ENCODE peak calls at places on chromosomes 5 and 9, in five cellular contexts. One of them, this sample, is unnamed.

GRCh38 chr9:16175461-16175860 is 622.6 kb downstream of the CCDC171 start:
- DNase-seq in HCT116: no peak
- DNase-seq in body of pancreas: no peak
- DNase-seq in PC-3: peak
- DNase-seq in uterus: no peak
- DNase-seq in this sample: no peak

GRCh38 chr9:99762470-99762869 is 59.2 kb upstream of the NR4A3 start:
- DNase-seq in PC-3: no peak
- DNase-seq in uterus: no peak
- DNase-seq in HCT116: no peak
- DNase-seq in body of pancreas: no peak
- DNase-seq in this sample: no peak

GRCh38 chr9:126684965-126685465 is 71.3 kb downstream of the LMX1B start:
- DNase-seq in PC-3: no peak
- DNase-seq in body of pancreas: no peak
- DNase-seq in uterus: no peak
- DNase-seq in HCT116: no peak
- DNase-seq in this sample: no peak

GRCh38 chr9:89036383-89036782 is 45.1 kb downstream of the S1PR3 start:
- DNase-seq in PC-3: no peak
- DNase-seq in body of pancreas: no peak
- DNase-seq in uterus: no peak
- DNase-seq in HCT116: no peak
- DNase-seq in this sample: peak

GRCh38 chr5:157308826-157309465 is 43.0 kb downstream of the CYFIP2 start:
- DNase-seq in body of pancreas: no peak
- DNase-seq in uterus: no peak
- DNase-seq in HCT116: no peak
- DNase-seq in PC-3: peak
- DNase-seq in this sample: peak

GRCh38 chr9:98870782-98871455 is 63.4 kb downstream of the GALNT12 start:
- DNase-seq in PC-3: no peak
- DNase-seq in body of pancreas: no peak
- DNase-seq in uterus: no peak
- DNase-seq in HCT116: no peak
- DNase-seq in this sample: no peak

GRCh38 chr5:158525663-158526062 is 574.1 kb downstream of the EBF1 start:
- DNase-seq in PC-3: no peak
- DNase-seq in body of pancreas: no peak
- DNase-seq in uterus: no peak
- DNase-seq in HCT116: no peak
- DNase-seq in this sample: no peak

GRCh38 chr5:90802695-90803317 is 244.2 kb downstream of the ADGRV1 start:
- DNase-seq in uterus: no peak
- DNase-seq in HCT116: peak
- DNase-seq in body of pancreas: peak
- DNase-seq in PC-3: peak
- DNase-seq in this sample: peak

GRCh38 chr5:150599917-150600511 is 40.4 kb upstream of the SYNPO start:
- DNase-seq in uterus: peak
- DNase-seq in PC-3: peak
- DNase-seq in body of pancreas: peak
- DNase-seq in HCT116: no peak
- DNase-seq in this sample: peak

GRCh38 chr9:134490446-134490845 is 151.2 kb upstream of the COL5A1 start:
- DNase-seq in body of pancreas: no peak
- DNase-seq in PC-3: no peak
- DNase-seq in HCT116: no peak
- DNase-seq in uterus: no peak
- DNase-seq in this sample: no peak

GRCh38 chr5:166262395-166262794 is 2029.0 kb upstream of the WWC1 start:
- DNase-seq in PC-3: no peak
- DNase-seq in uterus: no peak
- DNase-seq in body of pancreas: no peak
- DNase-seq in HCT116: no peak
- DNase-seq in this sample: no peak

GRCh38 chr5:107933326-107933725 is 262.6 kb upstream of the EFNA5 start:
- DNase-seq in uterus: no peak
- DNase-seq in PC-3: no peak
- DNase-seq in body of pancreas: no peak
- DNase-seq in HCT116: no peak
- DNase-seq in this sample: no peak

GRCh38 chr5:134874831-134875655 is 872 bp downstream of the TXNDC15 start:
- DNase-seq in uterus: peak
- DNase-seq in body of pancreas: peak
- DNase-seq in HCT116: no peak
- DNase-seq in PC-3: peak
- DNase-seq in this sample: peak

GRCh38 chr9:112050544-112051475 is 124.3 kb downstream of the SUSD1 start:
- DNase-seq in uterus: peak
- DNase-seq in HCT116: no peak
- DNase-seq in body of pancreas: peak
- DNase-seq in PC-3: peak
- DNase-seq in this sample: peak

GRCh38 chr9:131530546-131530929 is 525 bp downstream of the UCK1 start:
- DNase-seq in PC-3: peak
- DNase-seq in uterus: peak
- DNase-seq in body of pancreas: peak
- DNase-seq in HCT116: no peak
- DNase-seq in this sample: peak

GRCh38 chr9:90003046-90003355 is 398.2 kb downstream of the GADD45G start:
- DNase-seq in uterus: no peak
- DNase-seq in PC-3: no peak
- DNase-seq in body of pancreas: peak
- DNase-seq in HCT116: no peak
- DNase-seq in this sample: no peak

GRCh38 chr5:32710335-32710858 is 724 bp upstream of the NPR3 start:
- DNase-seq in body of pancreas: peak
- DNase-seq in HCT116: no peak
- DNase-seq in PC-3: peak
- DNase-seq in uterus: peak
- DNase-seq in this sample: no peak

GRCh38 chr9:134960701-134961181 is 43.0 kb upstream of the FCN1 start:
- DNase-seq in body of pancreas: no peak
- DNase-seq in uterus: no peak
- DNase-seq in PC-3: no peak
- DNase-seq in HCT116: no peak
- DNase-seq in this sample: no peak

GRCh38 chr5:109329296-109330252 is 80.2 kb downstream of the PJA2 start:
- DNase-seq in HCT116: no peak
- DNase-seq in body of pancreas: no peak
- DNase-seq in uterus: no peak
- DNase-seq in PC-3: peak
- DNase-seq in this sample: peak

GRCh38 chr5:3481175-3481574 is 114.5 kb upstream of the IRX1 start:
- DNase-seq in uterus: no peak
- DNase-seq in HCT116: no peak
- DNase-seq in PC-3: no peak
- DNase-seq in body of pancreas: no peak
- DNase-seq in this sample: no peak

GRCh38 chr5:116478461-116478860 is 96.2 kb downstream of the SEMA6A start:
- DNase-seq in uterus: no peak
- DNase-seq in body of pancreas: no peak
- DNase-seq in HCT116: no peak
- DNase-seq in PC-3: no peak
- DNase-seq in this sample: no peak

GRCh38 chr9:96522371-96522770 is 72.4 kb downstream of the HABP4 start:
- DNase-seq in PC-3: no peak
- DNase-seq in body of pancreas: no peak
- DNase-seq in uterus: no peak
- DNase-seq in HCT116: no peak
- DNase-seq in this sample: no peak

GRCh38 chr9:121499427-121500164 is at the start of gene GGTA1:
- DNase-seq in body of pancreas: peak
- DNase-seq in HCT116: no peak
- DNase-seq in uterus: peak
- DNase-seq in PC-3: peak
- DNase-seq in this sample: peak

GRCh38 chr5:96125335-96125891 is 163.8 kb upstream of the ELL2 start:
- DNase-seq in body of pancreas: no peak
- DNase-seq in PC-3: no peak
- DNase-seq in uterus: no peak
- DNase-seq in HCT116: no peak
- DNase-seq in this sample: no peak

GRCh38 chr5:98714710-98715109 is 58.8 kb upstream of the RGMB start:
- DNase-seq in PC-3: no peak
- DNase-seq in HCT116: no peak
- DNase-seq in uterus: no peak
- DNase-seq in body of pancreas: no peak
- DNase-seq in this sample: no peak

GRCh38 chr5:98713856-98714255 is 59.6 kb upstream of the RGMB start:
- DNase-seq in PC-3: no peak
- DNase-seq in uterus: no peak
- DNase-seq in body of pancreas: no peak
- DNase-seq in HCT116: no peak
- DNase-seq in this sample: no peak

GRCh38 chr5:98709681-98710080 is 63.8 kb upstream of the RGMB start:
- DNase-seq in PC-3: no peak
- DNase-seq in uterus: no peak
- DNase-seq in HCT116: no peak
- DNase-seq in body of pancreas: no peak
- DNase-seq in this sample: no peak

DNA sequence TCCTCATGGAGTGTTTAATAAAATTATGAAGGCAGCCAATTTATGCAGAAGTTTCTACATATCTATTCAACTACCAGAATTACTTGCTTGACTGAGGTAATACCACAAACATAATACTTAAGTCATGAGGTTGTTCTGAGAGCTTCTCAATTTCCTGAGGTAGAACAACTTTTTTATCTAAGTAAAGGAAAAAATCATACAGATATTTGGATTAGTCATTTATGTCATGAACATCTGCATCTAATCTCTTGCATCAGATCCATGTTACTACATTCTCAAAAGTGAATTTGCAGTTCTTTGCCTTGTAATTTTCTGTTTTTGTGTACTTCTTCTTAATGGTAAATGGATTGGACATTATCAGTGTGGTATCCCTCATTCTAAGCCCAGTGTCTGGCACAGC is 60.4 kb upstream of the RGMB start:
- DNase-seq in HCT116: no peak
- DNase-seq in uterus: no peak
- DNase-seq in body of pancreas: no peak
- DNase-seq in PC-3: no peak
- DNase-seq in this sample: no peak
- TF ChIP-seq CTCF in HCT116: no peak
- TF ChIP-seq CTCF in uterus: no peak
- TF ChIP-seq CTCF in body of pancreas: no peak
- TF ChIP-seq CTCF in PC-3: no peak
- TF ChIP-seq CTCF in this sample: no peak

GRCh38 chr9:33080534-33080933 is 4.1 kb upstream of the SMU1 start:
- DNase-seq in PC-3: no peak
- DNase-seq in uterus: no peak
- DNase-seq in HCT116: no peak
- DNase-seq in body of pancreas: no peak
- DNase-seq in this sample: no peak
- H3K4me3 ChIP-seq in PC-3: no peak
- H3K4me3 ChIP-seq in uterus: no peak
- H3K4me3 ChIP-seq in HCT116: no peak
- H3K4me3 ChIP-seq in body of pancreas: no peak
- H3K4me3 ChIP-seq in this sample: no peak

GRCh38 chr9:93052791-93053540 is 5.5 kb upstream of the SUSD3 start:
- DNase-seq in body of pancreas: no peak
- DNase-seq in uterus: no peak
- DNase-seq in HCT116: no peak
- DNase-seq in PC-3: no peak
- DNase-seq in this sample: no peak
- H3K27ac ChIP-seq in body of pancreas: no peak
- H3K27ac ChIP-seq in uterus: peak
- H3K27ac ChIP-seq in HCT116: no peak
- H3K27ac ChIP-seq in PC-3: no peak
- H3K27ac ChIP-seq in this sample: no peak

GRCh38 chr5:74007193-74007592 is 381.2 kb downstream of the ARHGEF28 start:
- DNase-seq in body of pancreas: no peak
- DNase-seq in HCT116: no peak
- DNase-seq in PC-3: no peak
- DNase-seq in uterus: no peak
- DNase-seq in this sample: no peak
- TF ChIP-seq CTCF in body of pancreas: no peak
- TF ChIP-seq CTCF in HCT116: no peak
- TF ChIP-seq CTCF in PC-3: no peak
- TF ChIP-seq CTCF in uterus: no peak
- TF ChIP-seq CTCF in this sample: no peak

GRCh38 chr9:101487443-101487855 is 46.2 kb upstream of the RNF20 start:
- DNase-seq in HCT116: no peak
- DNase-seq in PC-3: no peak
- DNase-seq in uterus: no peak
- DNase-seq in body of pancreas: no peak
- DNase-seq in this sample: no peak
- H3K4me3 ChIP-seq in HCT116: peak
- H3K4me3 ChIP-seq in PC-3: no peak
- H3K4me3 ChIP-seq in uterus: peak
- H3K4me3 ChIP-seq in body of pancreas: no peak
- H3K4me3 ChIP-seq in this sample: peak

GRCh38 chr5:172773481-172774469 is 2.8 kb upstream of the DUSP1 start:
- DNase-seq in PC-3: no peak
- DNase-seq in body of pancreas: no peak
- DNase-seq in HCT116: no peak
- DNase-seq in uterus: peak
- DNase-seq in this sample: peak
- H3K27ac ChIP-seq in PC-3: peak
- H3K27ac ChIP-seq in body of pancreas: peak
- H3K27ac ChIP-seq in HCT116: no peak
- H3K27ac ChIP-seq in uterus: peak
- H3K27ac ChIP-seq in this sample: peak

This sample was measured in brain microvascular endothelial cell.